ENCODE peak calls at places on chromosome 21, in four cellular contexts. One of them, this sample, is unnamed.

GRCh38 chr21:14754259-14754604 is 208.1 kb upstream of the SAMSN1 start:
- DNase-seq in GM12878: no peak
- DNase-seq in HepG2: no peak
- DNase-seq in K562: no peak
- DNase-seq in this sample: no peak

GRCh38 chr21:39175665-39176064 is 7.6 kb downstream of the PSMG1 start:
- DNase-seq in GM12878: no peak
- DNase-seq in HepG2: no peak
- DNase-seq in K562: no peak
- DNase-seq in this sample: no peak

GRCh38 chr21:33924766-33925100 is 9.1 kb upstream of the ATP5PO start:
- DNase-seq in GM12878: no peak
- DNase-seq in HepG2: no peak
- DNase-seq in K562: no peak
- DNase-seq in this sample: peak

GRCh38 chr21:35791541-35792335 is 268.6 kb downstream of the SETD4 start:
- DNase-seq in GM12878: no peak
- DNase-seq in HepG2: no peak
- DNase-seq in K562: no peak
- DNase-seq in this sample: no peak

GRCh38 chr21:34801519-34802132 is 132.8 kb downstream of the CLIC6 start:
- DNase-seq in GM12878: no peak
- DNase-seq in HepG2: no peak
- DNase-seq in K562: peak
- DNase-seq in this sample: peak

GRCh38 chr21:24861471-24861870 is 745.8 kb downstream of the MRPL39 start:
- DNase-seq in GM12878: no peak
- DNase-seq in HepG2: no peak
- DNase-seq in K562: no peak
- DNase-seq in this sample: no peak

GRCh38 chr21:35274923-35275322 is 225.8 kb upstream of the RUNX1 start:
- DNase-seq in GM12878: no peak
- DNase-seq in HepG2: no peak
- DNase-seq in K562: no peak
- DNase-seq in this sample: no peak

GRCh38 chr21:29943885-29944284 is 4.1 kb upstream of the GRIK1 start:
- DNase-seq in GM12878: no peak
- DNase-seq in HepG2: no peak
- DNase-seq in K562: peak
- DNase-seq in this sample: peak

GRCh38 chr21:33578214-33578613 is 10.3 kb downstream of the DONSON start:
- DNase-seq in GM12878: no peak
- DNase-seq in HepG2: no peak
- DNase-seq in K562: no peak
- DNase-seq in this sample: no peak

GRCh38 chr21:39630827-39631226 is 18.1 kb downstream of the B3GALT5 start:
- DNase-seq in GM12878: no peak
- DNase-seq in HepG2: no peak
- DNase-seq in K562: no peak
- DNase-seq in this sample: no peak

GRCh38 chr21:17495680-17496079 is 17.2 kb upstream of the CXADR start:
- DNase-seq in GM12878: no peak
- DNase-seq in HepG2: peak
- DNase-seq in K562: no peak
- DNase-seq in this sample: no peak

GRCh38 chr21:38506606-38507331 is 8.5 kb upstream of the ERG start:
- DNase-seq in GM12878: no peak
- DNase-seq in HepG2: no peak
- DNase-seq in K562: no peak
- DNase-seq in this sample: no peak

GRCh38 chr21:28402616-28402989 is 590.1 kb downstream of the LTN1 start:
- DNase-seq in GM12878: no peak
- DNase-seq in HepG2: no peak
- DNase-seq in K562: no peak
- DNase-seq in this sample: no peak

GRCh38 chr21:34792504-34793089 is 123.8 kb downstream of the CLIC6 start:
- DNase-seq in GM12878: no peak
- DNase-seq in HepG2: no peak
- DNase-seq in K562: no peak
- DNase-seq in this sample: no peak

GRCh38 chr21:25506268-25506667 is 101.0 kb downstream of the MRPL39 start:
- DNase-seq in GM12878: no peak
- DNase-seq in HepG2: no peak
- DNase-seq in K562: no peak
- DNase-seq in this sample: no peak

GRCh38 chr21:38505654-38506523 is 7.6 kb upstream of the ERG start:
- DNase-seq in GM12878: no peak
- DNase-seq in HepG2: peak
- DNase-seq in K562: peak
- DNase-seq in this sample: peak

GRCh38 chr21:15436031-15436430 is 293.8 kb upstream of the USP25 start:
- DNase-seq in GM12878: no peak
- DNase-seq in HepG2: no peak
- DNase-seq in K562: no peak
- DNase-seq in this sample: no peak

GRCh38 chr21:43721939-43722338 is 3.0 kb downstream of the PDXK start:
- DNase-seq in GM12878: no peak
- DNase-seq in HepG2: no peak
- DNase-seq in K562: no peak
- DNase-seq in this sample: no peak

GRCh38 chr21:28833181-28833580 is 159.5 kb downstream of the LTN1 start:
- DNase-seq in GM12878: no peak
- DNase-seq in HepG2: no peak
- DNase-seq in K562: no peak
- DNase-seq in this sample: no peak

GRCh38 chr21:35682874-35683549 is 377.3 kb downstream of the SETD4 start:
- DNase-seq in GM12878: no peak
- DNase-seq in HepG2: no peak
- DNase-seq in K562: no peak
- DNase-seq in this sample: no peak

GRCh38 chr21:31557956-31558838 is 101.3 kb upstream of the SOD1 start:
- DNase-seq in GM12878: no peak
- DNase-seq in HepG2: no peak
- DNase-seq in K562: no peak
- DNase-seq in this sample: peak

DNA sequence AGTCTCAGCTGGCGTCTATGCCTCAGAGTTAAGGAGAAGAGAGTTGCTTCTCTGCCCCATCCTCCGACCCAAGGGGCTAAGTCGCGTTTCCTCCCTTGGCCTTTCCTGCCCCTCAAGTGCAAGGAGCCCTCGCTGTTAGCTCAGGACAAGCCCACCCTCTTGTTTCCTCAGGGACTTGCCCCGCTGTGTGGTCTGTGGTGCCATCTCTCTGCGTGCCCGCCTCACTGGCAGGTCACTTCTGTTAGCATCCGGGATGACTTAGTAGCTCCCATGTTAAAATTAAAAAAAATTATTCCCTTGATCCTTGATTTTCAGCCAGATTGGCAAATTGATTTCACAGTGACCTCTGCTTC is 96.5 kb downstream of the PCBP3 start:
- DNase-seq in GM12878: no peak
- DNase-seq in HepG2: no peak
- DNase-seq in K562: no peak
- DNase-seq in this sample: no peak
- H3K4me3 ChIP-seq in GM12878: no peak
- H3K4me3 ChIP-seq in HepG2: no peak
- H3K4me3 ChIP-seq in K562: no peak
- H3K4me3 ChIP-seq in this sample: no peak

GRCh38 chr21:42162831-42163510 is 56.0 kb upstream of the ABCG1 start:
- DNase-seq in GM12878: no peak
- DNase-seq in HepG2: no peak
- DNase-seq in K562: no peak
- DNase-seq in this sample: no peak
- TF ChIP-seq FOXM1 in GM12878: no peak
- TF ChIP-seq FOXM1 in HepG2: no peak
- TF ChIP-seq FOXM1 in K562: no peak
- TF ChIP-seq FOXM1 in this sample: no peak

GRCh38 chr21:45572231-45572630 is 30.0 kb upstream of the SLC19A1 start:
- DNase-seq in GM12878: no peak
- DNase-seq in HepG2: no peak
- DNase-seq in K562: no peak
- DNase-seq in this sample: peak

GRCh38 chr21:45570071-45570470 is 27.8 kb upstream of the SLC19A1 start:
- DNase-seq in GM12878: no peak
- DNase-seq in HepG2: no peak
- DNase-seq in K562: no peak
- DNase-seq in this sample: no peak

GRCh38 chr21:45572783-45573451 is 30.7 kb upstream of the SLC19A1 start:
- DNase-seq in GM12878: no peak
- DNase-seq in HepG2: no peak
- DNase-seq in K562: no peak
- DNase-seq in this sample: no peak

GRCh38 chr21:45571641-45572040 is 29.4 kb upstream of the SLC19A1 start:
- DNase-seq in GM12878: no peak
- DNase-seq in HepG2: no peak
- DNase-seq in K562: no peak
- DNase-seq in this sample: peak

GRCh38 chr21:45570826-45571601 is 28.8 kb upstream of the SLC19A1 start:
- DNase-seq in GM12878: no peak
- DNase-seq in HepG2: no peak
- DNase-seq in K562: no peak
- DNase-seq in this sample: peak
- H3K4me3 ChIP-seq in GM12878: no peak
- H3K4me3 ChIP-seq in HepG2: no peak
- H3K4me3 ChIP-seq in K562: no peak
- H3K4me3 ChIP-seq in this sample: no peak

GRCh38 chr21:41884501-41885030 is 5.4 kb upstream of the PRDM15 start:
- DNase-seq in GM12878: no peak
- DNase-seq in HepG2: no peak
- DNase-seq in K562: no peak
- DNase-seq in this sample: no peak

GRCh38 chr21:41887682-41888081 is 8.5 kb upstream of the PRDM15 start:
- DNase-seq in GM12878: no peak
- DNase-seq in HepG2: no peak
- DNase-seq in K562: no peak
- DNase-seq in this sample: no peak

GRCh38 chr21:41883582-41883981 is 4.4 kb upstream of the PRDM15 start:
- DNase-seq in GM12878: no peak
- DNase-seq in HepG2: no peak
- DNase-seq in K562: no peak
- DNase-seq in this sample: no peak

GRCh38 chr21:41886331-41886730 is 7.2 kb upstream of the PRDM15 start:
- DNase-seq in GM12878: no peak
- DNase-seq in HepG2: no peak
- DNase-seq in K562: no peak
- DNase-seq in this sample: no peak

DNA sequence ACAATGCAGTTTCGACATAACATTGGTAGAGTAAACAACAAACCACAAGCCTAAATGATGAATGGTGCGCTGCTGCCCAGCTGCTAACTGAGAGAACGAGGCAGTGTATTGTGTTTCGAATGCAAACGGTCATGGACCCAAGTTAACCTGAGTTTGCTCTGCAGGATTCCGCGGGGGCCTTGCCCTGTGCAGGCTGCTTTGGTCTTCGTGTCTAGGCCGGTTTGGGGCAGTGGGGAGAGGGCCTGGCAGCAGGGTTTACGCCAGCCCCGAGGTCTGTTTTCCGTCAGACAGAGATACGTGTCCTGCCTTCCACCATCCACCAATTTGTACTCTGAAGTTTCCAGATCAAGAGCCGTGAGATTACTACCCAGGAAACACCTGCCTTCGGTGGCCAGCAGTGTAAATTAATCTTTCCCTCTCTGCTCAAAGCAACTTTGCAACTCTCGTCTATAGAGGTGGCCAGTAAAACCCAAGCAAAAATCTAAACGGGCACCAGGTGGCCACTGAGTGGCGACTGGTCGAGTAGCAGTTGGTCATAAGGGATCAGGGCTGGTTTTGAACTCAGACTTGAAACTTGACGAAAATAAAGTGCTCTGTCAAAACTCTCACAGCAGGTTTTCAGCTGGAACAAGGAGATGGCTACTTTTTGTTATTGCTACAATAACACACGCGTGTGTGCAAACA is 6.3 kb upstream of the PRDM15 start:
- DNase-seq in GM12878: no peak
- DNase-seq in HepG2: no peak
- DNase-seq in K562: no peak
- DNase-seq in this sample: no peak
- TF ChIP-seq FOXM1 in GM12878: no peak
- TF ChIP-seq FOXM1 in HepG2: no peak
- TF ChIP-seq FOXM1 in K562: no peak
- TF ChIP-seq FOXM1 in this sample: no peak